ENCODE peak calls at places on chromosomes 12 and 14, in eight cellular contexts. P is colonic mucosa; F is pancreas; N is MM.1S; V is CD8-positive, alpha-beta T cell; L is mesendoderm; S is CD4-positive, CD25-positive, alpha-beta regulatory T cell; E is cardiac muscle cell. J is an unnamed sample. For H3K27me3, the result is how much of the 10 kb centered on the place peaks cover.

GRCh38 chr12:20101046-20101445 is 267.3 kb upstream of the PDE3A start:
- DNase-seq in E (no peak), P (no peak), L (no peak), V (no peak), S (no peak), N (no peak), F (no peak), J (no peak)

GRCh38 chr14:96117101-96117897 is 78.1 kb downstream of the C14orf132 start:
- DNase-seq in F (no peak), N (no peak), E (no peak), V (no peak), L (no peak), S (no peak), P (no peak), J (no peak)

GRCh38 chr12:22256076-22256475 is 78.4 kb downstream of the ST8SIA1 start:
- DNase-seq in S (no peak), V (no peak), P (no peak), N (peak), F (no peak), L (no peak), E (no peak), J (no peak)

GRCh38 chr12:32444895-32445294 is 45.5 kb downstream of the FGD4 start:
- DNase-seq in L (peak), N (no peak), V (no peak), P (peak), F (no peak), E (peak), S (no peak), J (no peak)

GRCh38 chr12:65962921-65963883 is 138.9 kb downstream of the HMGA2 start:
- DNase-seq in P (peak), L (peak), S (no peak), V (no peak), N (peak), E (peak), F (no peak), J (peak)

GRCh38 chr14:101246894-101247853 is 314.1 kb upstream of the DIO3 start:
- DNase-seq in N (no peak), S (no peak), L (no peak), F (no peak), E (no peak), V (peak), P (peak), J (peak)

GRCh38 chr14:67704018-67704417 is 2.3 kb downstream of the RDH12 start:
- DNase-seq in N (no peak), S (no peak), F (no peak), L (no peak), P (no peak), V (no peak), E (no peak), J (no peak)

GRCh38 chr14:30223385-30223785 is 295.7 kb upstream of the PRKD1 start:
- DNase-seq in N (peak), F (peak), V (no peak), L (peak), P (peak), S (no peak), E (no peak), J (no peak)

GRCh38 chr14:66503532-66503931 is 4.4 kb upstream of the GPHN start:
- DNase-seq in L (no peak), E (no peak), N (no peak), F (no peak), P (no peak), S (no peak), V (no peak), J (no peak)

DNA sequence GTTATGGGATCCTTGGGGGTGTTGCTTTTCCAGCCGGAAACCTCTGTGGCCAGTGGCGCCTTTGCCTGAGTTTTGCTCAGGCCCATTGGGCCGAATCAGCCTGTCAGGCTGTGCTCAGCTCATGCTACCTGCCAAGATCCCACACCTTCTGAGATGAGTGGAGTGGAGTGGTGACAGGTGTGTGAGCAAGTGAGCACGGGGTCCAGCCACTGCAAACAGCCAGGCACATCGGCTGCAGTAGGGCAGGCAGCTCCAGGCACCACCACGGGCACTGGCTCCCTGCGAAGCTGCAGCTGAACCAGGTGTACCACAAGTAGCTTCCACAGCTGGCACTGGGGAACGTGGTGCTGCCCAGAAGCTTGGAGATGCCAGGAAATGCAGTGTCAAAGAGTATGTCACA is 21.1 kb upstream of the WDR89 start:
- DNase-seq in L (no peak), E (no peak), F (no peak), N (no peak), P (no peak), S (no peak), V (no peak), J (no peak)
- H3K27me3 ChIP-seq in L (under half), E (under half), F (under half), N (under half), P (under half), S (under half), V (under half), J (under half)

GRCh38 chr12:130698106-130698505 is 18.0 kb downstream of the RIMBP2 start:
- DNase-seq in V (no peak), S (no peak), L (no peak), F (no peak), N (no peak), E (no peak), P (no peak), J (no peak)

GRCh38 chr12:130700492-130701401 is 15.4 kb downstream of the RIMBP2 start:
- DNase-seq in E (no peak), S (no peak), V (no peak), L (no peak), P (no peak), N (no peak), F (no peak), J (no peak)

GRCh38 chr12:130696377-130696776 is 19.7 kb downstream of the RIMBP2 start:
- DNase-seq in N (no peak), L (no peak), V (no peak), P (no peak), F (no peak), E (no peak), S (no peak), J (no peak)

GRCh38 chr12:130689408-130690405 is 26.4 kb downstream of the RIMBP2 start:
- DNase-seq in N (no peak), E (no peak), L (no peak), F (no peak), V (no peak), P (no peak), S (no peak), J (no peak)

DNA sequence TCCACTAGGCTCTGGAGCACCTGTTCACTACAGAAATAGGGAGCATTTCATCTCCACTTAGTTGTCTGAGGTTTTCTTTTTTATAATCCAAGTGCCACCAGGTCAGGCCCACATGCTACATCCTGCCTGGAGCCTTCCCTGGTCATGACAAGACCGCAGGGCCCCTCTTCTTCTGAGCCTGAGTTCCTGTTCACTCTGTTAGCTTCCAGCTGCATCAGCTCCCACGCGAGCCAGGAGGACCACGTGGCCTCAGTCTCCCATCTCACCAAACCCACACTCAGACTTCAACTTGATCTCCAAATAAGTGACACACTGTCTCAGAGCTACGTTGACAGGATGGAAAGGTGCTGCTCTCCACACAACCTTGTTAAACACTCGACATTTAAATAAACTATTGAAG is 21.0 kb downstream of the RIMBP2 start:
- DNase-seq in E (no peak), P (no peak), L (no peak), F (no peak), V (no peak), S (no peak), N (no peak), J (no peak)
- H3K27me3 ChIP-seq in E (under half), P (under half), L (under half), F (under half), V (under half), S (under half), N (under half), J (under half)

GRCh38 chr12:6699259-6699988 is 1.2 kb downstream of the PIANP start:
- DNase-seq in L (no peak), N (no peak), V (no peak), E (no peak), F (no peak), P (no peak), S (no peak), J (peak)
- H3K27me3 ChIP-seq in L (under half), N (half or more), V (under half), E (under half), F (under half), P (under half), S (under half), J (under half)

GRCh38 chr14:36515105-36515593 is 4.9 kb downstream of the NKX2-1 start:
- DNase-seq in F (no peak), N (no peak), E (no peak), L (no peak), V (no peak), P (no peak), S (no peak), J (peak)

GRCh38 chr14:36516719-36517241 is 3.3 kb downstream of the NKX2-1 start:
- DNase-seq in S (no peak), E (no peak), V (no peak), P (no peak), L (peak), N (no peak), F (no peak), J (peak)

GRCh38 chr14:36514278-36515104 is 5.5 kb downstream of the NKX2-1 start:
- DNase-seq in F (no peak), S (no peak), P (no peak), N (no peak), L (peak), V (no peak), E (no peak), J (peak)

GRCh38 chr14:36517242-36518030 is 2.6 kb downstream of the NKX2-1 start:
- DNase-seq in P (no peak), S (no peak), E (no peak), F (no peak), V (no peak), N (no peak), L (peak), J (peak)

GRCh38 chr14:36515896-36516718 is 3.9 kb downstream of the NKX2-1 start:
- DNase-seq in P (no peak), F (no peak), S (no peak), N (no peak), V (no peak), L (peak), E (no peak), J (peak)
- H3K27me3 ChIP-seq in P (half or more), F (under half), S (under half), N (under half), V (under half), L (half or more), E (half or more), J (half or more)

J was measured in H7.